ENCODE peak calls at places on chromosomes 2 and 18, in eight cellular contexts. P is activated T-cell treated with anti-CD3 and anti-CD28 coated beads, Interleukin-2, amount 50 U/mL, for 24 hours; G is NCI-H774; V is OCI-LY7; L is NCI-H69; B is GM23248; J is hippocampal formation; W is Panc1. S is an unnamed sample.

GRCh38 chr2:177772529-177772928 is 300.0 kb downstream of the PDE11A start:
- DNase-seq in G (no peak), B (peak), V (peak), J (no peak), W (peak), P (no peak), L (peak), S (peak)

GRCh38 chr2:80242355-80242910 is 62.1 kb downstream of the LRRTM1 start:
- DNase-seq in J (no peak), G (no peak), W (no peak), B (no peak), P (no peak), V (no peak), L (peak), S (no peak)

GRCh38 chr18:53935803-53936202 is 288.7 kb downstream of the MBD2 start:
- DNase-seq in B (peak), G (no peak), J (no peak), L (no peak), P (no peak), W (no peak), V (no peak), S (no peak)

GRCh38 chr2:12950957-12951656 is 234.4 kb downstream of the TRIB2 start:
- DNase-seq in G (no peak), L (no peak), V (no peak), B (peak), W (no peak), P (no peak), J (no peak), S (peak)

GRCh38 chr2:149561309-149561926 is 26.2 kb downstream of the MMADHC start:
- DNase-seq in W (no peak), P (no peak), L (peak), V (peak), J (no peak), B (peak), G (no peak), S (peak)

GRCh38 chr2:54519841-54520459 is 63.8 kb downstream of the SPTBN1 start:
- DNase-seq in P (no peak), B (no peak), W (no peak), J (no peak), G (no peak), L (peak), V (no peak), S (no peak)

GRCh38 chr2:12352891-12353290 is 363.8 kb upstream of the TRIB2 start:
- DNase-seq in P (no peak), G (peak), W (no peak), B (no peak), J (no peak), V (no peak), L (no peak), S (no peak)

GRCh38 chr18:79797518-79798345 is at the start of gene KCNG2:
- DNase-seq in P (peak), L (peak), J (no peak), W (no peak), G (no peak), V (no peak), B (peak), S (no peak)

GRCh38 chr2:217723078-217723477 is 279.7 kb downstream of the TNS1 start:
- DNase-seq in J (no peak), W (no peak), G (no peak), V (no peak), B (peak), P (no peak), L (no peak), S (peak)

GRCh38 chr2:204177977-204178522 is 241.5 kb downstream of the ICOS start:
- DNase-seq in B (peak), P (peak), L (peak), V (peak), J (no peak), W (no peak), G (no peak), S (peak)